ENCODE peak calls at places on chromosomes 2 and 18, in ten cellular contexts. A is A549, K is IMR-90, M is tibial nerve, C is body of pancreas, L is GM12878, X is right lobe of liver, G is heart left ventricle, U is K562, S is transverse colon. O is an unnamed sample. For H3K4me1, the result is how much of the 10 kb centered on the place peaks cover.

GRCh38 chr2:161207941-161208340 is 47.7 kb downstream of the TANK start:
- DNase-seq in M (no peak), U (no peak), L (no peak), A (no peak), G (no peak), C (no peak), X (no peak), K (peak), S (no peak), O (no peak)

GRCh38 chr2:240904216-240905175 is 1.6 kb upstream of the CROCC2 start:
- DNase-seq in L (no peak), X (peak), K (no peak), U (no peak), A (no peak), M (no peak), C (no peak), S (no peak), G (no peak), O (no peak)

GRCh38 chr2:222358876-222359275 is 60.1 kb upstream of the PAX3 start:
- DNase-seq in G (peak), S (no peak), L (no peak), C (no peak), U (no peak), M (no peak), A (no peak), K (no peak), X (no peak), O (no peak)

GRCh38 chr18:5142859-5143258 is 54.2 kb downstream of the AKAIN1 start:
- DNase-seq in M (no peak), G (no peak), S (no peak), K (no peak), L (no peak), A (no peak), X (no peak), U (no peak), C (no peak), O (no peak)

GRCh38 chr2:16625201-16625729 is 40.4 kb downstream of the CYRIA start:
- DNase-seq in S (peak), L (no peak), M (no peak), G (peak), X (no peak), A (no peak), U (peak), C (no peak), K (no peak), O (no peak)

GRCh38 chr2:219296142-219296541 is 13.1 kb downstream of the PTPRN start:
- DNase-seq in S (no peak), M (no peak), C (no peak), G (no peak), X (no peak), A (no peak), U (peak), K (no peak), L (no peak), O (no peak)

GRCh38 chr18:48229445-48230052 is 179.6 kb downstream of the ZBTB7C start:
- DNase-seq in U (no peak), K (no peak), A (no peak), C (no peak), S (no peak), M (no peak), G (no peak), X (no peak), L (no peak), O (no peak)

GRCh38 chr2:25168256-25169072 is at the start of gene POMC:
- DNase-seq in A (peak), S (peak), L (no peak), U (no peak), C (peak), G (no peak), K (peak), X (peak), M (no peak), O (no peak)

GRCh38 chr2:13533524-13533922 is 816.8 kb downstream of the TRIB2 start:
- DNase-seq in K (no peak), G (no peak), M (no peak), C (no peak), X (no peak), S (no peak), L (no peak), U (no peak), A (no peak), O (no peak)

GRCh38 chr2:145626301-145626700 is 1106.4 kb upstream of the ZEB2 start:
- DNase-seq in A (no peak), K (no peak), L (no peak), M (no peak), U (no peak), G (no peak), C (no peak), X (no peak), S (no peak), O (no peak)

GRCh38 chr2:177332041-177332991 is 60.3 kb upstream of the AGPS start:
- DNase-seq in U (peak), L (peak), K (peak), X (peak), M (no peak), G (peak), C (peak), A (peak), S (peak), O (no peak)

GRCh38 chr18:33851546-33852078 is 273.6 kb downstream of the ASXL3 start:
- DNase-seq in U (no peak), A (no peak), L (no peak), C (no peak), K (no peak), S (no peak), X (no peak), G (no peak), M (no peak), O (no peak)

GRCh38 chr18:33603434-33603833 is 25.4 kb downstream of the ASXL3 start:
- DNase-seq in U (no peak), M (no peak), L (no peak), S (no peak), A (no peak), G (no peak), X (no peak), K (no peak), C (no peak), O (no peak)

GRCh38 chr2:166042356-166042755 is 85.5 kb downstream of the SCN1A start:
- DNase-seq in S (no peak), A (no peak), C (no peak), X (no peak), G (no peak), L (no peak), U (no peak), K (no peak), M (no peak), O (no peak)

GRCh38 chr2:177530513-177531039 is 138.0 kb downstream of the AGPS start:
- DNase-seq in U (no peak), X (no peak), A (no peak), L (no peak), K (no peak), C (no peak), S (no peak), M (no peak), G (no peak), O (no peak)

GRCh38 chr2:98592565-98592964 is 15.7 kb downstream of the COA5 start:
- DNase-seq in L (no peak), S (no peak), X (no peak), A (no peak), M (no peak), G (no peak), K (no peak), U (no peak), C (no peak), O (no peak)

GRCh38 chr2:68318686-68319396 is 908 bp downstream of the CNRIP1 start:
- DNase-seq in C (no peak), X (peak), U (no peak), G (peak), K (no peak), M (no peak), A (no peak), S (peak), L (no peak), O (no peak)

GRCh38 chr2:67445652-67446268 is 48.6 kb downstream of the ETAA1 start:
- DNase-seq in L (no peak), C (no peak), G (no peak), M (no peak), X (no peak), K (peak), S (no peak), A (no peak), U (no peak), O (no peak)

GRCh38 chr2:54459037-54459441 is 2.9 kb downstream of the SPTBN1 start:
- DNase-seq in L (no peak), C (no peak), M (no peak), G (no peak), S (no peak), K (peak), X (no peak), A (no peak), U (no peak), O (no peak)

GRCh38 chr2:157901325-157901724 is 25.2 kb upstream of the ACVR1 start:
- DNase-seq in X (no peak), G (no peak), L (no peak), M (no peak), U (peak), C (no peak), K (no peak), S (no peak), A (no peak), O (no peak)

GRCh38 chr2:150190546-150190945 is 296.9 kb downstream of the RND3 start:
- DNase-seq in M (no peak), G (no peak), S (no peak), K (no peak), C (no peak), A (no peak), U (no peak), L (no peak), X (no peak), O (no peak)

GRCh38 chr18:50099725-50100414 is 95.1 kb downstream of the MYO5B start:
- DNase-seq in S (no peak), M (no peak), L (peak), G (no peak), X (no peak), C (no peak), A (no peak), K (peak), U (no peak), O (no peak)

GRCh38 chr2:222442665-222443064 is 18.3 kb downstream of the SGPP2 start:
- DNase-seq in K (no peak), G (no peak), A (no peak), L (no peak), S (no peak), U (no peak), C (no peak), X (no peak), M (no peak), O (no peak)

GRCh38 chr18:25516121-25516520 is 164.2 kb upstream of the ZNF521 start:
- DNase-seq in G (no peak), X (no peak), K (no peak), L (no peak), U (no peak), S (no peak), C (no peak), A (no peak), M (no peak), O (no peak)

GRCh38 chr2:223613017-223613950 is 11.1 kb upstream of the SCG2 start:
- DNase-seq in S (peak), A (peak), C (peak), L (no peak), K (peak), G (peak), X (peak), U (peak), M (peak), O (no peak)

GRCh38 chr2:209993968-209994367 is 8.5 kb upstream of the RPE start:
- DNase-seq in M (no peak), U (peak), A (no peak), L (no peak), G (no peak), S (no peak), K (no peak), C (no peak), X (no peak), O (no peak)

GRCh38 chr2:233247744-233248143 is 3.7 kb upstream of the ATG16L1 start:
- DNase-seq in C (no peak), G (no peak), U (no peak), M (no peak), X (no peak), A (peak), L (no peak), S (no peak), K (peak), O (no peak)

DNA sequence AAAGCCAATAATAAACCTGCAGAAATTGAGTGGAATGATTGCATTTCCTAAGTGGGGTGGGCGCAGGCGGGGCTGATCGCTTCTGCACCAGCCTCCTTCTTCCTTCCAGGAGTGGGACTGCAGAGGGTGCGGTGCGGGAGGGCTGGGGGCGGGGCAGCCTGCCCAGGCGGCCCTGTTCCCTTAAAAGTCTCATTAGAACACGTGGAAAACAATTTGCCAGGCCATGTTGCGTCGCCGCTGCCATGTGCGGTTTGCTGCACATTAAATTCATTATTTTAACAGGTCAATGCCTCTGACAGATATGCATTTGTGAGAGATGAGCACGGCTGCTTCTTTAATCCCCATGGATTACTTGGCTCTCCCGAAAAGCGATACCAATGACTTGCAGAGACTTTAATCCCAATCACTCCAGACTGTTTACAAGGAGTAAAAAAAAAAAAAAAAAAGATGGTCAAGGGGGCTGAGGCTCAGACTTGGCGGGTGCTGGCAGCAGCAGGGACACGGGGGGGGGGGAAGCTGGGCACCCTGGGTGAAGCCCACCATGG is 139.0 kb downstream of the CELF4 start:
- DNase-seq in C (no peak), L (no peak), G (no peak), X (no peak), A (no peak), U (no peak), M (no peak), S (no peak), K (no peak), O (no peak)
- H3K4me1 ChIP-seq in C (under half), L (under half), G (under half), X (under half), A (under half), U (under half), M (under half), S (under half), K (under half), O (under half)

GRCh38 chr2:236568922-236569592 is 568 bp upstream of the ACKR3 start:
- DNase-seq in G (no peak), M (no peak), K (no peak), U (no peak), S (no peak), L (no peak), A (no peak), C (no peak), X (no peak), O (no peak)
- H3K4me3 ChIP-seq in G (no peak), M (peak), K (no peak), U (no peak), S (no peak), L (peak), A (peak), C (peak), X (peak), O (peak)

GRCh38 chr2:231674587-231675334 is 33.6 kb upstream of the PTMA start:
- DNase-seq in X (peak), C (peak), G (peak), L (no peak), M (peak), S (peak), K (peak), A (no peak), U (peak), O (no peak)
- TF ChIP-seq POLR2A in X (no peak), C (no peak), G (no peak), L (no peak), M (no peak), S (no peak), K (no peak), A (no peak), U (no peak), O (no peak)

GRCh38 chr2:197204855-197205254 is 105.7 kb downstream of the ANKRD44 start:
- DNase-seq in U (no peak), S (no peak), G (no peak), A (no peak), L (no peak), M (no peak), K (peak), C (no peak), X (no peak), O (no peak)

GRCh38 chr2:197200657-197201056 is 109.9 kb downstream of the ANKRD44 start:
- DNase-seq in A (no peak), G (no peak), M (no peak), L (no peak), K (no peak), C (no peak), U (no peak), X (no peak), S (no peak), O (no peak)

GRCh38 chr2:197198890-197199289 is 111.7 kb downstream of the ANKRD44 start:
- DNase-seq in M (no peak), C (peak), K (no peak), U (peak), G (peak), A (no peak), S (peak), X (peak), L (peak), O (peak)

GRCh38 chr2:197200056-197200455 is 110.5 kb downstream of the ANKRD44 start:
- DNase-seq in L (no peak), G (no peak), M (no peak), A (no peak), S (no peak), U (no peak), X (no peak), C (no peak), K (no peak), O (no peak)

DNA sequence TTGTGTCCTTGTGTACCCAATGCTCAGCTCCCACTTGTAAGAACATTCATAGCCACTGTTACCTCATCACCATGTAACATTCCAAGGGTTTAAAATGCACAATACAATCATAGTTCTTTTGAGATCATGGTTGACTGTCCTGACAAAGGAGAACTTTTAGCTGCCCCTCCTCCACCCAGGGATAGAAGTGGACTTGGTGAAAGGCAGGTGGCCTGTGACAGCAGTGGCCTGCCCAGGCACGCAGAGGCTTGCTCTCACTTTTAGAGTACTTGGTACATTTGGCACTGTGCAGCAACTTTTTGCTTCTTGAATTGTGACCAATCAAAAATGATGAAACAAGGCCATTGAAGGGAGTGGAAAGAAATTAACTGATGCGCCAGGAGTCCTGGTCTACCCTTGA is 108.7 kb downstream of the ANKRD44 start:
- DNase-seq in M (no peak), S (no peak), U (no peak), X (no peak), C (no peak), L (no peak), A (no peak), K (no peak), G (no peak), O (no peak)
- H3K4me1 ChIP-seq in M (under half), S (under half), U (under half), X (under half), C (under half), L (half or more), A (under half), K (under half), G (under half), O (under half)

DNA sequence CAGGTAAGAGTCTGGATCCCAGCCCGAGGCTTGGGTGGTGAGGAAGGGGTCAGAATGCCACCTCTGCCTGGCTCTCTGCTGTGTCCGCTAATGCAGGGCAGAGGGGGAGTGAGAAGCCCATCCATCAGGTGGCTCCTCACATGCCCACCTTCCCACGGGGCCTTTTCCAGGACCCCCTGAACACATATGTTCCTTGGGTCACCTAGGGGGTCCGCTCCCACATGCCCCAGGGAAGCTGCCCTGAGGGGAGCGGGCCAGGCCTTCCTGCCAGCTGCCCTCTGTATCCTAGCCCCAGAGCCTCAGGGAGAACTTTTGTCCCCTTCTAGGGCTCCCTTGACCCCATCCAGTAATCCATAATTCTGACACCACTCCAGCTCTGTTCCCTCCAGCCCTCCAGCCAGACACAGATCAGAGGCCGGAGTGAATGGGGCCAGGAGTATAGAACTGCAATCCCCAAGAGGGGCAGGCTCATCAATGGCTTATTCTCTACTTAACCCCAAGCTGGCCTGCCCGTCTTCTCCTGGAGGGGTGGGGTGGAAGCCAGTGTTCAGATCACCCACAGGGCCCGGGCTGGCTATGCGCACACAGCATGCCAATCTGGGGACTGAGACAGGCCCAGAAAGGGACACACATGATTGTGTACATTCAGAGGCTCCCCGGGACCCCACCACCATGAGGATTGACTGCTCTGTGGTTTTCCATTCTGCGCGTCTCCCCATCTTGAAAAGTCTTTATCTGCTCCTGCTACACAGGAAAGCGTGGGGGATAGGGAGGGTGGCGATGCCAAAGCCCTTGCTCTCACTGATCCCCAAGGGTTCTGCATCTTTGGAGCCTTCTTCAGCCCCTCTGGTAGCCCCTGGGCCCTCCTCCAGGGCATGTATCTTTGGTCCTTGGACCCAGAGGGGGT is 1.1 kb downstream of the EMILIN1 start:
- DNase-seq in M (no peak), U (no peak), S (no peak), G (no peak), K (no peak), C (no peak), L (no peak), X (no peak), A (no peak), O (no peak)
- H3K4me3 ChIP-seq in M (peak), U (no peak), S (peak), G (peak), K (peak), C (no peak), L (no peak), X (peak), A (no peak), O (peak)

O was measured in esophagus squamous epithelium.